ENCODE peak calls at places on chromosomes 12 and 14, in seven cellular contexts. F, K, S, R, Z, T and B are unnamed samples.

GRCh38 chr12:108876550-108876949 is 3.3 kb upstream of the DAO start:
- DNase-seq in F (no peak), K (no peak), S (no peak), R (no peak), Z (no peak), T (no peak), B (no peak)

GRCh38 chr14:99860219-99860618 is 67.0 kb downstream of the EML1 start:
- DNase-seq in F (no peak), K (no peak), S (no peak), R (no peak), Z (no peak), T (no peak), B (no peak)

GRCh38 chr12:65123435-65124063 is 2.4 kb upstream of the WIF1 start:
- DNase-seq in F (no peak), K (no peak), S (peak; percentile 51), R (peak; percentile 57), Z (no peak), T (peak; percentile 68), B (no peak)

GRCh38 chr14:99899578-99900178 is 106.5 kb downstream of the EML1 start:
- DNase-seq in F (no peak), K (no peak), S (peak; percentile 15), R (peak; percentile 31), Z (no peak), T (peak; percentile 30), B (no peak)

GRCh38 chr12:47349770-47350408 is 270.1 kb upstream of the AMIGO2 start:
- DNase-seq in F (no peak), K (no peak), S (no peak), R (no peak), Z (no peak), T (no peak), B (no peak)

GRCh38 chr12:25130741-25131188 is 64.2 kb downstream of the DNAI7 start:
- DNase-seq in F (no peak), K (no peak), S (peak; percentile 44), R (peak; percentile 59), Z (no peak), T (peak; percentile 50), B (no peak)

GRCh38 chr14:39265032-39265431 is 31.3 kb downstream of the MIA2 start:
- DNase-seq in F (no peak), K (no peak), S (peak; percentile 55), R (peak; percentile 82), Z (no peak), T (peak; percentile 22), B (no peak)

GRCh38 chr14:97976861-97977260 is 1179.7 kb downstream of the VRK1 start:
- DNase-seq in F (no peak), K (peak; percentile 86), S (no peak), R (peak; percentile 16), Z (no peak), T (no peak), B (no peak)

GRCh38 chr14:64196668-64197411 is 97.3 kb downstream of the ESR2 start:
- DNase-seq in F (no peak), K (no peak), S (no peak), R (no peak), Z (peak; percentile 85), T (peak; percentile 76), B (no peak)

GRCh38 chr14:52906141-52906601 is 44.7 kb downstream of the FERMT2 start:
- DNase-seq in F (no peak), K (no peak), S (peak; percentile 61), R (peak; percentile 81), Z (no peak), T (no peak), B (no peak)

GRCh38 chr14:93234798-93235197 is 27.7 kb downstream of the UBR7 start:
- DNase-seq in F (no peak), K (no peak), S (peak; percentile 64), R (peak; percentile 66), Z (no peak), T (no peak), B (no peak)

GRCh38 chr12:1630081-1630826 is 1.2 kb downstream of the WNT5B start:
- DNase-seq in F (no peak), K (peak; percentile 89), S (peak; percentile 58), R (peak; percentile 35), Z (peak; percentile 84), T (peak; percentile 47), B (no peak)

GRCh38 chr12:28938581-28939301 is 210.3 kb upstream of the FAR2 start:
- DNase-seq in F (no peak), K (no peak), S (no peak), R (no peak), Z (no peak), T (no peak), B (no peak)

DNA sequence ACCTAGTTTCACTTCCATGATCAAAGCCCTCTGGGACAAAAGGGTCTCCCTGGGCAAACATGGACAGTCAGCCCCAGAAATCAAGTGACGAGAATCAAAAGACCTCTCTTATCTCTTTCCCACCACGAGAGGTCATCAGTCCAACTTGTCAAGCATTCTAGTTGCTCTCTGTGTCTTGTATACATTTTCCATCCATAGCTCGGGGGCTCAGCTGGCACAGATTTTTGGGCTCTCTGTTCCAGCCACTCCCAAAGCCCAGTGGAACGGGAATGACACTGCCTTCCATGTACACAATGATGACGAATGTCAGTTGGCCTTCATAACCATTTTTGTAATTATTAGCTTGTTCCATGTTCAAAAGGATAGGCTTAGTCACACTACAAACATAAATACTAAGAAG is 29.7 kb downstream of the NOS1 start:
- DNase-seq in F (no peak), K (no peak), S (peak; percentile 73), R (peak; percentile 42), Z (no peak), T (no peak), B (no peak)
- TF ChIP-seq CTCF in F (no peak), K (no peak), S (peak; percentile 45), R (no peak), Z (no peak), T (no peak), B (no peak)

GRCh38 chr12:54395545-54395944 is 11.0 kb upstream of the ZNF385A start:
- DNase-seq in F (no peak), K (peak; percentile 85), S (no peak), R (no peak), Z (no peak), T (no peak), B (no peak)

GRCh38 chr12:54394986-54395385 is 10.5 kb upstream of the ZNF385A start:
- DNase-seq in F (no peak), K (no peak), S (no peak), R (no peak), Z (no peak), T (no peak), B (no peak)

GRCh38 chr12:54393350-54393655 is 8.8 kb upstream of the ZNF385A start:
- DNase-seq in F (no peak), K (no peak), S (no peak), R (no peak), Z (no peak), T (no peak), B (no peak)

GRCh38 chr12:54393743-54394142 is 9.2 kb upstream of the ZNF385A start:
- DNase-seq in F (no peak), K (no peak), S (no peak), R (no peak), Z (no peak), T (no peak), B (no peak)

DNA sequence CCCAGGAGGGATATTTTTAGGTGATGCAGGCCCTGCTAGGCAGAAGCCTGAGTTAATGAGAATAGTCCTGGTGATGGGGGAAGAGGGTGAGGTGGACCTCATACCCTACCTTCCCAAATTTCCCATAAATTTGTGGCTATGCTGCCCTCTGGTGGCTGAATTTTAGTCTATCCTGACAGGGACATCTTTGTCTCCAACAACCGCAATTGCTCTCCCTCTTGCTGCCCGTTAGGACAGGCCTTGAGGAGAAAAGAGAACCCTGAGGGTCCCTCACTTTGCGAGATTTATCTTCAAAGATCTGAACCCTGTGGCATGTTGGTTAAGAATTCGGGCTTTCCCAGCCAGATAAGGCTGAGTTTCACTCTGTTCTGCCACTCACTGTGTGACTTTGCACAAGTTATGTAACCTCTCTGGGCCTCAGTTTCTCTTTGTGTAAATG is 9.8 kb upstream of the ZNF385A start:
- DNase-seq in F (no peak), K (no peak), S (peak; percentile 68), R (peak; percentile 75), Z (no peak), T (peak; percentile 78), B (no peak)
- TF ChIP-seq CTCF in F (peak; percentile 66), K (no peak), S (peak; percentile 86), R (peak; percentile 62), Z (peak; percentile 63), T (peak; percentile 70), B (no peak)

GRCh38 chr12:62930546-62931425 is 4.2 kb downstream of the PPM1H start:
- DNase-seq in F (no peak), K (no peak), S (no peak), R (no peak), Z (no peak), T (no peak), B (no peak)

GRCh38 chr12:62933220-62933870 is 1.6 kb downstream of the PPM1H start:
- DNase-seq in F (no peak), K (no peak), S (peak; percentile 50), R (no peak), Z (no peak), T (peak; percentile 19), B (no peak)

GRCh38 chr12:62934799-62935674 is at the start of gene PPM1H:
- DNase-seq in F (no peak), K (peak; percentile 86), S (peak; percentile 86), R (peak; percentile 48), Z (peak; percentile 93), T (peak; percentile 89), B (peak; percentile 29)

GRCh38 chr12:62931481-62931880 is 3.5 kb downstream of the PPM1H start:
- DNase-seq in F (no peak), K (no peak), S (no peak), R (no peak), Z (no peak), T (no peak), B (no peak)

DNA sequence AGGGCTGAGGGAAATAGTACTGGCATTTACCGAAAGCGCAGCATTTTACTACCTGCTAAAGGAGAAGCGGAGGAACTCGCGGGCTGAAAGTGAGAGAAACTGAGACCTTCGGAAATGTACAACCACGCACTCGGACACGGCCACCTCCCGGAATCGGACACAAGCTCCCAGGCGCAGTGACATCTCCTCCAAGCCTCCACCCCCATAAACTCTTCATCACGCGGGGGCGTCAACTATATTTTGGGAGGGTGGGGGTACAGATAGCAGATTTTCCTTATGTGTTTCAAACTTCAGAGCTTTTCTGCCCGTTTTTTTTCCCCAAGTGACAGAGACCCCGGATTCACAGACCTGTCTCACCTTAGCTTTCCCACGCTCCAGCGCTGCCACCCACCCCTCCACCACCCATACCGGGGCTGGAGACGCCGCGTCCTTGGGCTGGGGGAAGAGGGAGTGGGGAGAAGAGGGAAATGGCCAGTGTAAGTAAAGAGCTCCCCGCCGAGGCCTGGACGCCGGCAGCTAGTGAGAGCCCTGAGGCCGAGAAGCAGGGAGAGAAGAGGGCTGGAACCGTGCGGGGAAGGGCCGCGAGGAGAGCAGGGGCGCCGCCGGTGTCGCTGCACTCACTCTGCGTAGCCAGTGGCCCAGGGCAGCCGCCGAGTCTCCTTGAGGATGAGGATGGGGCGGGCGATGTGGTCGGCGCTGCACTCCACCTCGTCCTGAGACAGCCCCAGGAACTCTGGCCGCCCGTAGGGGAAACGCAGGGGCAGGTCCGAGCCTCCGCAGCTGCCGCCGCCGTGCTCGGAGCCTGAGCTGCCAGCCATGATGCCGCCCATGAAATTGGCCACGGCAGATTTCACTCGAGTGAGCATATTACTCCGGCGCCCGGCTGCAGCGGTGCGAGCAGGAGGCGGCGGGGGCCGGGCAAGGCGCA is 815 bp downstream of the PPM1H start:
- DNase-seq in F (no peak), K (peak; percentile 85), S (peak; percentile 45), R (peak; percentile 28), Z (peak; percentile 87), T (peak; percentile 61), B (no peak)
- TF ChIP-seq CTCF in F (no peak), K (no peak), S (peak; percentile 21), R (no peak), Z (no peak), T (no peak), B (no peak)

GRCh38 chr14:80364816-80365215 is 153.5 kb upstream of the DIO2 start:
- DNase-seq in F (no peak), K (no peak), S (peak; percentile 26), R (no peak), Z (no peak), T (no peak), B (no peak)

GRCh38 chr14:80364274-80364673 is 153.0 kb upstream of the DIO2 start:
- DNase-seq in F (no peak), K (no peak), S (peak; percentile 59), R (peak; percentile 34), Z (no peak), T (no peak), B (no peak)
- TF ChIP-seq CTCF in F (no peak), K (no peak), S (peak; percentile 31), R (no peak), Z (no peak), T (peak; percentile 45), B (no peak)